ENCODE peak calls at places on chromosomes 7 and 10, in four cellular contexts. H is IMR-90, Z is ovary, M is HL-60. F is an unnamed sample. For H3K27me3, the result is how much of the 10 kb centered on the place peaks cover.

GRCh38 chr7:123003539-123004126 is 8.1 kb upstream of the TAS2R16 start:
- DNase-seq in H (no peak), Z (no peak), M (no peak), F (no peak)

GRCh38 chr10:12188656-12189055 is 7.0 kb downstream of the NUDT5 start:
- DNase-seq in Z (no peak), H (no peak), M (no peak), F (no peak)

GRCh38 chr10:76764177-76764576 is 873.4 kb downstream of the KCNMA1 start:
- DNase-seq in Z (no peak), H (no peak), M (no peak), F (no peak)

GRCh38 chr7:87886875-87887274 is 10.6 kb downstream of the DBF4 start:
- DNase-seq in H (peak), Z (no peak), M (no peak), F (no peak)

GRCh38 chr10:13707156-13707881 is 120.6 kb downstream of the PRPF18 start:
- DNase-seq in Z (peak), M (no peak), H (peak), F (no peak)

GRCh38 chr10:102752266-102752930 is 8.7 kb downstream of the WBP1L start:
- DNase-seq in H (peak), M (no peak), Z (no peak), F (no peak)

GRCh38 chr7:116170180-116170579 is 40.2 kb upstream of the TES start:
- DNase-seq in H (peak), Z (no peak), M (no peak), F (no peak)

GRCh38 chr7:54187886-54188518 is 354.2 kb upstream of the VSTM2A start:
- DNase-seq in M (no peak), H (no peak), Z (no peak), F (no peak)

GRCh38 chr10:35208536-35208935 is 81.9 kb downstream of the CREM start:
- DNase-seq in Z (no peak), H (no peak), M (no peak), F (no peak)

GRCh38 chr10:6164271-6165095 is 38.2 kb upstream of the PFKFB3 start:
- DNase-seq in Z (no peak), H (no peak), M (no peak), F (no peak)

DNA sequence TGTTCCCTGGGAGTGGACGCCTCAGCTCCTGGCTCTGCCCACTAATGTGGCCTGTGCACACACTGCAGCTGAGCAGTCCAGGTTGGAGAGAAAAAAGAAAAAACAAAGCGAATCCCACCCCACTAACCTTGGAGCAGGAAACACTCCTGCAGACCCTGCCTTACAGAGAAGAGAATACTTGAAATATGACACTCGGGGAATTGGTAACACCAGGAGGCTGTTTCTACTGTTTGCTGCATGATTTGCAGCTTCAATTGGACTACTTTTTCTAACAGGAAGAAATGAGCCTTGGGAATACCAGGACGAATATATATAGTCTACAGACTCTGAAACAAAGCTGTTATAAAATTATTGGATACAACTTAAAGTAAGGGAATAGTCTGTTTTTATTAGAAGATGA is 22.2 kb downstream of the CDHR3 start:
- DNase-seq in Z (no peak), M (no peak), H (no peak), F (no peak)
- H3K27me3 ChIP-seq in Z (under half), M (under half), H (under half), F (under half)

DNA sequence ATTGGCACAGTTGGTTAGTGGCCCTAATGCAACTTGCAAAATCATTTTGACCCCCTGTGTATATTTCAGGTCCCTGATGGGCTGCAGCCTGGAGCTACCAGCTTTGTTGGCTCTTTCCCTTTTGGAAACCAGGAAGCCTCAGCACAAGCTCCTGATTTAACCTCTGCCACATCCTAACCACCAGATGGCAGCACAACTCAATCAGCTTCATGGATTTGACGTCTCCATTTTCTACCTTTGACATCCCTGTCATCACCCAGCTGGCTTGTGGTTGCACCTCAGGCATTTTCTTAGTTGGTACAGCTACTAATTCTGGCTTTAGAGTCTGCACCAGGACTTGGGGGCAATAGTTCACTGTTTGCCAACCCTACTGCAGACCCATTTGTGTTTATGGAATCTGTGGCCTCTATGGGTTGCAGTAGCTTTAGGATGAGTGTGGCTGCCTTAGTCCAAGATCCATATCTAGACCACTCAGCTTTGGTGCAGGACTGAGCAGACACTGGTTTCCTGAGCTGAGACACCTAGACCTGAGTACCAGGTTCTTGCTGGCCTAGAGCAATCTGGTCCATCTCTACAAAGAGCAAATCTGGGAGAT is 456.2 kb downstream of the REEP3 start:
- DNase-seq in Z (no peak), H (peak), M (peak), F (no peak)
- TF ChIP-seq CTCF in Z (no peak), H (peak), M (peak), F (peak)

GRCh38 chr7:3975371-3975770 is 674.3 kb downstream of the SDK1 start:
- DNase-seq in M (no peak), H (no peak), Z (no peak), F (no peak)
- H3K27me3 ChIP-seq in M (under half), H (under half), Z (under half), F (under half)

DNA sequence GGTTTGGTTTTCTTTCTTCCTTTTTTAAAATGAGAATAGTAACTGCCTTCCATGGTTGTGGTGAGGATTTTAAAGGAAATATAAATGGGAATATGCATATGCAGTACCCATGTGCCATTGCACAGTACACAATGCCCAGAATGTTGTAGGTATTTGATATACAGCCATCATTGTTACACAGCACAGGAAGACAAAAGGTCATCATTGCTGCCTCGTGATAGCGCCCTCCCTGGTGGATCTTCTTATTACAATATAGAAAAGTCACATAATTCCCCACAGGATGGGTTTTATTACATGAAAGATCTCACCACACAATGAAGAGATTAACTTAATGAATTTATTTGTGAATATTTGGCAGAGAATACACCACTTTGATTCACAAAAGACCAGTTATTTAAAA is 76.5 kb downstream of the PPP1R17 start:
- DNase-seq in M (no peak), H (no peak), Z (no peak), F (no peak)
- TF ChIP-seq CTCF in M (peak), H (peak), Z (no peak), F (no peak)

DNA sequence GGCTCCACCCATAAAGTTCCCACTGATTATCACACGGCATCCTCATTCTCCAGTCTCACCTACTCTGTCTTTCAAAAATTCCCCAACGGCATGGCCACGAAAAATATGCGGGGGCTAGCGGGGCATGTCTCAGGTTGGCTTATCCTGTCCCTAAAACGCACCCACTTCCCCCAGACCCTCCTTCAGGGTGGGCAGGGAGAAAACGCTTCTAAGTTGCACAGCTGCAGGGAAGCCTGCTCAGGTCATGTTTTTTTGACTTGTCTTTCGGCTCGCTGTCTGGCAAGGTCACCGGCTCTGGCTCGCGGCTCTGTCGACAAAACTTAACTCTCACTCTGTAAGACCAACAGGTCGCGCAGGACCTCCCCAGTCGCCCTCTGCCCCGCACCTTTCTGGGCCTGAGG is 3.8 kb downstream of the CDK6 start:
- DNase-seq in H (no peak), Z (no peak), M (no peak), F (no peak)
- H3K27me3 ChIP-seq in H (under half), Z (under half), M (under half), F (under half)

GRCh38 chr10:29519670-29520069 is 115.1 kb downstream of the SVIL start:
- DNase-seq in H (no peak), Z (no peak), M (no peak), F (no peak)
- TF ChIP-seq CTCF in H (no peak), Z (no peak), M (no peak), F (no peak)

GRCh38 chr10:71456631-71457030 is 59.9 kb downstream of the CDH23 start:
- DNase-seq in M (no peak), H (no peak), Z (no peak), F (no peak)

GRCh38 chr10:71458387-71458786 is 61.7 kb downstream of the CDH23 start:
- DNase-seq in Z (no peak), H (no peak), M (no peak), F (no peak)

GRCh38 chr10:71460615-71461014 is 63.9 kb downstream of the CDH23 start:
- DNase-seq in M (no peak), Z (no peak), H (no peak), F (no peak)

GRCh38 chr10:71459513-71459912 is 62.8 kb downstream of the CDH23 start:
- DNase-seq in H (no peak), Z (no peak), M (no peak), F (no peak)

DNA sequence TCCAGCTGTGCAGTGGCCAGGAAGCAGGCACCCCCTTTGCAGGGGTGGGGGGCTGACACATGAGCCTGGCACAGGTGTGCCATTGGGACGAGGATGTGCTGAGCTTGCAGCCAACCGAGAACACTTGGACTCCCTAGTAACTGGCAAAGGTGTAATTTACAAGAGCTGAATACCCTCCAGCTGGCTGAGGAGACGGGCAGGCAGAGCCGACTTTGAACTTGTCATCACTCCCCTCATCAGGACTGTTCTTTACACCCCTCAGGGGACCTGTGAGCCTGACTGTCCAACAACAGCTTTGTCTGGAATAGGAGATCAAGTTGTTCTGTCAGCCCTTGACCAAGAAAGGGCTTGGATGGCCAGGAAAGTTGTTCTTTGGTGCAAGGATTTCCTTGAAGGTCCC is 61.2 kb downstream of the CDH23 start:
- DNase-seq in M (no peak), Z (no peak), H (no peak), F (no peak)
- H3K27me3 ChIP-seq in M (under half), Z (under half), H (under half), F (under half)

GRCh38 chr10:919481-919880 is 12.0 kb downstream of the LARP4B start:
- DNase-seq in M (no peak), H (no peak), Z (no peak), F (no peak)
- TF ChIP-seq CTCF in M (no peak), H (no peak), Z (no peak), F (no peak)

DNA sequence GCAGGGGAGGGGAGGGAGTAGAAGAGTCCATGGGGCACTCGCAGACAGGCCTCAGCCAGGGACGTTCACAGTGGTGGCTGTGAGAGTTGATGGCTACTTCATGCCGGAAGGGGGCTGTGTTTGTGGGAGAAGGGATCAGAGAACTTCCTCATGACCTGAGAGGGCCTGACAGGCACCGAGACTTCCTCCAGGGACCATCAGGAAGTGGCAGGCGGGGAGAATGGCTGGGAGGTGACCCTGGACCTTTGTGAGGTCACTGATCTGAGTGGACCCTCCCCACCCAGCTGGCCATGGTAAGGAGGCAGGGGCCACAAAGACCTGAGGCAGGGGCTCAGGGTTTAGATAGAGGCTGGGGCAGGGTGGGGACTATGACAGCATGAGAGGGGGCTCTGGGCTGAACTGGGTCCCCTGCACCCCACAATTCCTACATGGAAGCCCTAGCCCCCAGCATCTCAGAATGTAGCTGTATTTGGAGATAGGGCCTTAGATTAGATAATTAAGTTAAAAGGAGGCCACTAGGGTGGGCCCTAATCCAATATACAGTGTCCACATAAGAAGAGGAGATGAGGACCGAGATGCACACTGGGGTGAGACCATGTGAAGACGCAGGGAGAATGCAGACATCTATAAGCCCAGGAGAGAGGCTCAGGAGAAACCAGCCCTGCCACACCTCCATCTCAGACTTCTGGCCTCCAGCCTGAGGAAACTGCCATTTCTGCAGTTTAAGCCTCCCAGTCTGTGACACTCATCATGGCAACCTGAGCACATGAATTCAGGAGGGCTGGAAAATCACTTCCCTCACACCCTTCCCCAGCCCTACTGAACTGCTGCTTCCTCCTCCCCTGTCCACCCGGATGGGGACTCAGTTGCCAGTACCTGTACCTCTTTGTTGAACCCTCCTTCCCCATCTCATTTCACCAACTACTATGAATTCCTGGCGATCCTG is 273.9 kb upstream of the ZNF32 start:
- DNase-seq in Z (no peak), M (no peak), H (no peak), F (peak)
- H3K27me3 ChIP-seq in Z (under half), M (under half), H (under half), F (under half)

F was measured in esophagus muscularis mucosa.